ENCODE peak calls at places on chromosomes 12 and 14, in five cellular contexts. P is SK-N-SH, Y is HepG2, C is K562, F is GM12878. L is an unnamed sample.

GRCh38 chr14:85124896-85125295 is 405.0 kb upstream of the FLRT2 start:
- DNase-seq in P (no peak), Y (no peak), C (no peak), F (no peak), L (no peak)

GRCh38 chr12:110917467-110917866 is 2.9 kb downstream of the MYL2 start:
- DNase-seq in P (no peak), Y (peak), C (no peak), F (no peak), L (no peak)

GRCh38 chr14:73755434-73756014 is 41.3 kb upstream of the PNMA1 start:
- DNase-seq in P (no peak), Y (no peak), C (peak), F (no peak), L (no peak)

GRCh38 chr14:93962701-93963601 is 13.4 kb downstream of the ASB2 start:
- DNase-seq in P (no peak), Y (no peak), C (no peak), F (peak), L (peak)

GRCh38 chr12:44031472-44032185 is 195.7 kb downstream of the TMEM117 start:
- DNase-seq in P (no peak), Y (no peak), C (no peak), F (no peak), L (no peak)

GRCh38 chr12:111434680-111435338 is 29.1 kb downstream of the SH2B3 start:
- DNase-seq in P (no peak), Y (no peak), C (no peak), F (peak), L (no peak)

GRCh38 chr12:69821441-69822204 is 3.4 kb upstream of the MYRFL start:
- DNase-seq in P (no peak), Y (no peak), C (peak), F (no peak), L (peak)

GRCh38 chr12:24839268-24839791 is 109.6 kb downstream of the BCAT1 start:
- DNase-seq in P (no peak), Y (no peak), C (no peak), F (peak), L (no peak)

GRCh38 chr14:77318006-77318553 is 2.6 kb downstream of the POMT2 start:
- DNase-seq in P (no peak), Y (peak), C (no peak), F (no peak), L (no peak)

GRCh38 chr14:68377459-68377858 is 415.4 kb downstream of the ZFP36L1 start:
- DNase-seq in P (no peak), Y (peak), C (peak), F (no peak), L (no peak)

GRCh38 chr12:80837342-80837978 is 100.3 kb downstream of the LIN7A start:
- DNase-seq in P (peak), Y (peak), C (no peak), F (no peak), L (peak)
- TF ChIP-seq FOXM1 in P (no peak), Y (no peak), C (no peak), F (no peak), L (no peak)

GRCh38 chr14:24255438-24255837 is 7.5 kb downstream of the TGM1 start:
- DNase-seq in P (no peak), Y (no peak), C (no peak), F (no peak), L (no peak)
- TF ChIP-seq FOXM1 in P (no peak), Y (no peak), C (no peak), F (no peak), L (no peak)

DNA sequence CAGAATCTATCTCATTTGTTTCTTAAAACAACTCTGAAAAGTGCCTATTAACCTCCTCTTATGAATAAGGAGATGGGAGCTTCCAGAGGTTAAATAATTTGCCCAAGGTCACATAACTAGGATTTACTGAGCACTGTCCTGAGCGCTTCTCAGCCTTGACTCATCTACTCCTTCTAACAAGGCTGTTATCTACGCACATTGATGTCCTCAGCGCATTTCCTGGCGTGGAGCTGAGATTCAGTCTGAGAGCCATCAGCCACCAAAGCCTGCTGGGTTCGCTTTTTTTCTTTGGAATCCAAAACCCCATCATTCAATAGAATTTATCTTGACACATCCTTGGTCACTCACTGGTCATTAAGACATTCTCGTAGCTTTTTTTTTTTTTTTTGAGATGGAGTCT is 29.3 kb downstream of the AK7 start:
- DNase-seq in P (no peak), Y (no peak), C (no peak), F (no peak), L (no peak)
- TF ChIP-seq FOXM1 in P (no peak), Y (no peak), C (no peak), F (no peak), L (no peak)

DNA sequence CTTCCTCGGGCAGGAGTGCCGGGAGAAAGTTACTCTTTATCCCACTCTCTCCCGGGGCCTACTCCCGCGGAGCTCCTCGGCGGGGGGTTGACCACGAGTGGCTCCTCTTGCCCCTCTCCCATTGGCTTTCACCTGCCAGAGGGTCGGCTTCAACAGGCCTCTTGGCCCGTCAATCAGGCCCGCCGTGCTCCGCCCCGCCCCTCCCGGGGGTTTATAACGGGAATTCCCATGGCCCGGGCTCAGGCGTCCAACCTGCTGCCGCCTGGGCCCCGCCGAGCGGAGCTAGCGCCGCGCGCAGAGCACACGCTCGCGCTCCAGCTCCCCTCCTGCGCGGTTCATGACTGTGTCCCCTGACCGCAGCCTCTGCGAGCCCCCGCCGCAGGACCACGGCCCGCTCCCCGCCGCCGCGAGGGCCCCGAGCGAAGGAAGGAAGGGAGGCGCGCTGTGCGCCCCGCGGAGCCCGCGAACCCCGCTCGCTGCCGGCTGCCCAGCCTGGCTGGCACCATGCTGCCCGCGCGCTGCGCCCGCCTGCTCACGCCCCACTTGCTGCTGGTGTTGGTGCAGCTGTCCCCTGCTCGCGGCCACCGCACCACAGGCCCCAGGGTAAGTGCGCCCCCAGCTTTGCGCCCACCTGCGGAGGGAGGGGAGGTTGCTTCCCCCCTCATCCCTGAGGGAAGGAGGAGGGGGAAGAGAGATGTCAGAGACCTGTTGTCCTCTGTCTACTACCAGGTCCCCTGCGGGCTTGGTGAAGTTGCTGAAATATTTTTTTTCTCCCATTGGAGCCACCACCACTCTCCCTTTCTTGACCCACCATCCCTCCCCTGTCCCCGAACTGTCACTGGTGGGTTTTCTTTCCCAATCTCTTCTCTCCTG is at the start of gene SMOC1:
- DNase-seq in P (peak), Y (peak), C (peak), F (no peak), L (peak)
- TF ChIP-seq FOXM1 in P (no peak), Y (no peak), C (no peak), F (no peak), L (no peak)

GRCh38 chr12:12353807-12354206 is 3.1 kb upstream of the BORCS5 start:
- DNase-seq in P (no peak), Y (no peak), C (peak), F (no peak), L (no peak)
- TF ChIP-seq FOXM1 in P (no peak), Y (no peak), C (no peak), F (no peak), L (no peak)

GRCh38 chr12:116968986-116969385 is 58.2 kb downstream of the FBXW8 start:
- DNase-seq in P (no peak), Y (no peak), C (no peak), F (no peak), L (no peak)

GRCh38 chr12:116964004-116964739 is 53.4 kb downstream of the FBXW8 start:
- DNase-seq in P (peak), Y (no peak), C (no peak), F (no peak), L (no peak)

GRCh38 chr12:116964740-116965090 is 54.0 kb downstream of the FBXW8 start:
- DNase-seq in P (no peak), Y (no peak), C (no peak), F (no peak), L (no peak)

GRCh38 chr12:116971222-116971621 is 60.5 kb downstream of the FBXW8 start:
- DNase-seq in P (no peak), Y (no peak), C (no peak), F (no peak), L (no peak)

GRCh38 chr12:116969615-116970575 is 59.1 kb downstream of the FBXW8 start:
- DNase-seq in P (peak), Y (no peak), C (no peak), F (no peak), L (no peak)
- TF ChIP-seq FOXM1 in P (peak), Y (no peak), C (no peak), F (no peak), L (no peak)

DNA sequence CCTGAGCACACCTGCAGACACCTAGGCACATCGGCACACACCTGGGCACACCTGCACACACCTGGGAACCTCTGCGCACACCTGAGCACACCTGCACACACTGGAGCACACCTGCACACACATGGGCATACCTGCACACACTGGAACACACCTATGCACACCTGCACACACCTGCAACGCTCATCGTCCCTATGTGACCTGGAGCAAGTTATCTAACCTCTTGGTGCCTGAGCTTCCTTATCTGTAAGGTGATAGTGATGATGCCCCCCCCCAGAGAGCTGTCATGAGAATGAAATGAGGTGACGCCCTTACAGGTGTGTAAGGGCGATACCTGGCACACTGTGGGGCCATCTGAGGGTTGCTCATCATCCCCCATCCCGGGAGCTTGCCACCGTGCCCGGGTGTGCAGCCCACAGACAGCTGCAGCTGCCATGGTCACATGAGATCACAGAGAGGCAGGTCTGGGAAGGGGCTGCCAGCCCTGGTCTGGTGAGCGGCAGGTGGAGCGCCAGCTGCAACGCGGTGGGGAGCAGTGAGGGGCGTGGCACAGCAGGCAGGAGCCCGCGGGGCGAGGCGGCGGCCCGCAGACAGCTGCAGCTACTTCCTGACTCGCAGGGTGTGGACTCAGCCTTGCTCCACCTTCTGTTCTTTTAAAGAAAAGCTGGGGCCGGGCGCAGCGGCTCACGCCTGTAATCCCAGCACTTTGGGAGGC is 59.9 kb upstream of the FBRSL1 start:
- DNase-seq in P (no peak), Y (no peak), C (peak), F (no peak), L (no peak)
- TF ChIP-seq FOXM1 in P (no peak), Y (no peak), C (no peak), F (no peak), L (no peak)

GRCh38 chr12:120960657-120961056 is 17.7 kb upstream of the HNF1A start:
- DNase-seq in P (no peak), Y (no peak), C (no peak), F (no peak), L (no peak)

GRCh38 chr12:120961604-120962486 is 16.5 kb upstream of the HNF1A start:
- DNase-seq in P (no peak), Y (no peak), C (peak), F (no peak), L (peak)

GRCh38 chr12:120964298-120964697 is 14.0 kb upstream of the HNF1A start:
- DNase-seq in P (no peak), Y (no peak), C (no peak), F (no peak), L (no peak)

GRCh38 chr12:120965125-120965524 is 13.2 kb upstream of the HNF1A start:
- DNase-seq in P (no peak), Y (no peak), C (no peak), F (no peak), L (no peak)

DNA sequence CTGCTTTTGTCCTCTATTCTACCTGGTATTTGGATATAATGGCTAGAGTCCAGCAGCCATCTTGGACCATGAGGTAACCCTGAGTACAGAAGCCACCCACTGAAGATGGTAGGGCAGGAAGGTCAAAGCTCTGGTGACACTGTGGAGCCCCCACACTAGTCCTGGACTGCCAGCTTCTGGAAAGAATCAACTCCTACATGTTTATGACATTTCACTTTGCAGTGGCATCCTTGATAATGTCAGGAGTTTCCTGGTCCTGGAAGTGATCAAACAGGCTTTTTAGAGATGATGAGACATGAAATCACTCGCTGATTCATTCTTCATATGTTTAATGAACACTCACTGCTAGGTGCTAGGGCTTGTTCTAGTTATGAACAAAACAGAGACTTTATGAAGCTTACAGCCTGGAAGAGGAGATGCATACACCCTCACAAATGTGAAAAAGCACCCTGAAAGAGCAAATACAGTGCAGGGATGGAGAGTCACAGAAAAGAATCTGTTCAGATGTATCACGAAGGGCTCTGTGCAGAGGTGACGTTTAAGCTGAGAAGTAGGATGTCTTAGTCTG is 15.8 kb upstream of the HNF1A start:
- DNase-seq in P (no peak), Y (no peak), C (no peak), F (no peak), L (no peak)
- TF ChIP-seq FOXM1 in P (no peak), Y (no peak), C (no peak), F (no peak), L (no peak)

GRCh38 chr12:76518699-76519098 is 40.9 kb downstream of the OSBPL8 start:
- DNase-seq in P (no peak), Y (no peak), C (no peak), F (no peak), L (no peak)
- TF ChIP-seq FOXM1 in P (no peak), Y (no peak), C (no peak), F (no peak), L (no peak)

GRCh38 chr14:56004807-56005579 is 113.2 kb upstream of the PELI2 start:
- DNase-seq in P (no peak), Y (no peak), C (peak), F (peak), L (no peak)
- TF ChIP-seq FOXM1 in P (no peak), Y (no peak), C (no peak), F (no peak), L (no peak)